ENCODE peak calls at places on chromosomes 13 and 19, in nine cellular contexts. N is activated CD4-positive, alpha-beta T cell treated with anti-CD3 and anti-CD28 coated beads, Interleukin-2, amount 50 U/mL, for 4 hours; H is naive B cell; X is stimulated activated CD4-positive, alpha-beta T cell treated with anti-CD3 and anti-CD28 coated beads, TNF-alpha, amount 100 ng/mL, for 24 hours; J is upper lobe of left lung; D is amniotic stem cell; Q is stimulated activated CD8-positive, alpha-beta memory T cell treated with anti-CD3 and anti-CD28 coated beads, Interleukin-7, amount 100 ng/mL, for 1 hour; O is stomach; L is smooth muscle cell of the brain vasculature. P is an unnamed sample.

GRCh38 chr19:7701654-7702457 is at the start of gene FCER2:
- DNase-seq in X (no peak), O (no peak), J (no peak), L (no peak), D (no peak), H (peak; percentile 85), N (no peak), Q (no peak), P (no peak)

GRCh38 chr13:112065867-112066623 is 904 bp upstream of the SOX1 start:
- DNase-seq in Q (no peak), H (no peak), L (no peak), J (no peak), X (no peak), N (no peak), O (no peak), D (no peak), P (no peak)

GRCh38 chr13:40187836-40188591 is 478.4 kb downstream of the FOXO1 start:
- DNase-seq in D (no peak), N (peak; percentile 41), H (no peak), J (no peak), O (no peak), X (no peak), Q (no peak), L (peak; percentile 28), P (no peak)

GRCh38 chr13:23554000-23554399 is 16.2 kb upstream of the TNFRSF19 start:
- DNase-seq in N (no peak), D (no peak), L (no peak), X (no peak), Q (no peak), J (no peak), O (no peak), H (no peak), P (no peak)

GRCh38 chr19:6489278-6490061 is 7.9 kb upstream of the DENND1C start:
- DNase-seq in D (no peak), L (no peak), N (no peak), J (no peak), X (no peak), H (no peak), O (no peak), Q (no peak), P (no peak)

GRCh38 chr13:101640797-101641400 is 188.4 kb downstream of the ITGBL1 start:
- DNase-seq in N (no peak), J (no peak), L (no peak), Q (no peak), H (no peak), X (no peak), D (no peak), O (no peak), P (no peak)

GRCh38 chr13:30600470-30600869 is 17.2 kb upstream of the USPL1 start:
- DNase-seq in D (no peak), N (no peak), Q (no peak), X (no peak), O (no peak), J (peak; percentile 78), H (no peak), L (no peak), P (no peak)

GRCh38 chr19:38247734-38248268 is 8.4 kb downstream of the PPP1R14A start:
- DNase-seq in X (no peak), H (no peak), D (no peak), O (no peak), Q (no peak), J (no peak), L (no peak), N (no peak), P (no peak)

GRCh38 chr13:90201198-90201597 is 1146.3 kb upstream of the MIR17HG start:
- DNase-seq in O (no peak), J (no peak), L (no peak), D (no peak), Q (no peak), X (no peak), H (no peak), N (no peak), P (no peak)

GRCh38 chr13:90238433-90238832 is 1109.1 kb upstream of the MIR17HG start:
- DNase-seq in O (no peak), N (no peak), H (no peak), D (no peak), J (no peak), Q (no peak), X (no peak), L (no peak), P (no peak)

GRCh38 chr19:2618611-2619010 is 83.9 kb downstream of the GNG7 start:
- DNase-seq in N (peak; percentile 89), O (peak; percentile 59), Q (peak; percentile 58), J (peak; percentile 92), H (peak; percentile 77), X (no peak), D (no peak), L (no peak), P (peak; percentile 77)

GRCh38 chr13:43489168-43489730 is 297.5 kb downstream of the ENOX1 start:
- DNase-seq in D (no peak), H (no peak), Q (no peak), O (no peak), J (peak; percentile 22), X (no peak), N (no peak), L (no peak), P (no peak)

GRCh38 chr13:27599845-27600553 is 20.3 kb downstream of the LNX2 start:
- DNase-seq in Q (no peak), J (no peak), N (no peak), H (no peak), X (no peak), D (peak; percentile 38), O (peak; percentile 34), L (no peak), P (no peak)

GRCh38 chr13:42750858-42751257 is 30.5 kb upstream of the FAM216B start:
- DNase-seq in Q (no peak), L (no peak), D (no peak), N (no peak), X (no peak), J (no peak), O (no peak), H (no peak), P (no peak)